ENCODE peak calls at places on chromosome 1, in five cellular contexts. T, G, V, F and M are unnamed samples. For H3K36me3, the result is how much of the 10 kb centered on the place peaks cover.

GRCh38 chr1:30250338-30251022 is 472.9 kb downstream of the MATN1 start:
- DNase-seq in T (no peak), G (no peak), V (no peak), F (no peak), M (no peak)

GRCh38 chr1:63643926-63644325 is 50.7 kb downstream of the PGM1 start:
- DNase-seq in T (no peak), G (no peak), V (peak), F (no peak), M (no peak)

GRCh38 chr1:224563666-224564065 is 52.5 kb upstream of the CNIH3 start:
- DNase-seq in T (no peak), G (no peak), V (no peak), F (no peak), M (no peak)

GRCh38 chr1:13782634-13782995 is 82.6 kb downstream of the PRDM2 start:
- DNase-seq in T (no peak), G (no peak), V (no peak), F (no peak), M (no peak)

GRCh38 chr1:65157546-65157941 is 9.5 kb downstream of the AK4 start:
- DNase-seq in T (no peak), G (no peak), V (no peak), F (no peak), M (no peak)

GRCh38 chr1:160879056-160879455 is 5.9 kb downstream of the ITLN1 start:
- DNase-seq in T (no peak), G (no peak), V (no peak), F (no peak), M (no peak)

GRCh38 chr1:65260851-65261473 is 48.4 kb upstream of the DNAJC6 start:
- DNase-seq in T (peak), G (no peak), V (no peak), F (no peak), M (no peak)

GRCh38 chr1:195594322-195594721 is 1013.9 kb downstream of the KCNT2 start:
- DNase-seq in T (no peak), G (no peak), V (no peak), F (no peak), M (no peak)

GRCh38 chr1:66380452-66381212 is 153.3 kb upstream of the SGIP1 start:
- DNase-seq in T (no peak), G (no peak), V (no peak), F (no peak), M (no peak)

GRCh38 chr1:198201956-198202784 is 45.4 kb downstream of the NEK7 start:
- DNase-seq in T (no peak), G (no peak), V (no peak), F (no peak), M (no peak)

GRCh38 chr1:10744654-10745238 is 51.7 kb downstream of the CASZ1 start:
- DNase-seq in T (no peak), G (no peak), V (no peak), F (no peak), M (no peak)

GRCh38 chr1:54009406-54009805 is 8.6 kb downstream of the LDLRAD1 start:
- DNase-seq in T (no peak), G (no peak), V (no peak), F (no peak), M (no peak)

GRCh38 chr1:155008015-155008941 is 5.7 kb downstream of the ZBTB7B start:
- DNase-seq in T (no peak), G (no peak), V (no peak), F (no peak), M (no peak)
- H3K4me3 ChIP-seq in T (no peak), G (peak), V (no peak), F (peak), M (peak)

GRCh38 chr1:236560213-236560771 is 36.5 kb downstream of the LGALS8 start:
- DNase-seq in T (no peak), G (no peak), V (no peak), F (no peak), M (no peak)
- H3K36me3 ChIP-seq in T (half or more), G (under half), V (under half), F (half or more), M (half or more)

GRCh38 chr1:48216276-48216675 is 6.2 kb upstream of the SLC5A9 start:
- DNase-seq in T (no peak), G (no peak), V (no peak), F (no peak), M (no peak)

GRCh38 chr1:48215222-48215621 is 7.3 kb upstream of the SLC5A9 start:
- DNase-seq in T (no peak), G (no peak), V (no peak), F (no peak), M (no peak)

GRCh38 chr1:48219803-48220202 is 2.7 kb upstream of the SLC5A9 start:
- DNase-seq in T (no peak), G (no peak), V (no peak), F (no peak), M (no peak)

GRCh38 chr1:48216941-48217340 is 5.6 kb upstream of the SLC5A9 start:
- DNase-seq in T (no peak), G (no peak), V (no peak), F (no peak), M (no peak)

DNA sequence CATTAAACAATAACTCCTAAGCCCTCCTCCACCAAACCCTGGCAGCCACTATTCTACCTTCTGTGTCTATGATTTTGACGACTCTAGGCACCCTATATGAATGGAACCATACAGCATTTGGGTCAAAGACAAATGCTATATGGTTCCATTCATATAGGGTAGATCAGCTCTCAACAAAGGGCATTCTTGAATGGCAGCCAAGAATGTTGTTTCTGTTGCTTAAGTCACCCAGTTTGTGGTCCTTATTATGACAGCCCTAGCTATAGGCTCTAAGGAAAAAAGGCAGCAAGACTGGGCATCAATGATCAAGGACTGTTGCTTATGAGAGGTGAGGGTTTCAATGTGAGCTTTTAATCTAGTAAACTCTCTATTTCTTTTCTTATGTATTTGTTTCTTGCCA is 4.7 kb upstream of the SLC5A9 start:
- DNase-seq in T (no peak), G (no peak), V (no peak), F (no peak), M (no peak)
- H3K27ac ChIP-seq in T (no peak), G (no peak), V (no peak), F (no peak), M (no peak)

GRCh38 chr1:61451214-61451968 is 273.6 kb downstream of the TM2D1 start:
- DNase-seq in T (no peak), G (no peak), V (no peak), F (no peak), M (no peak)

GRCh38 chr1:61452354-61452990 is 272.5 kb downstream of the TM2D1 start:
- DNase-seq in T (peak), G (no peak), V (no peak), F (no peak), M (no peak)

GRCh38 chr1:61450454-61451213 is 274.3 kb downstream of the TM2D1 start:
- DNase-seq in T (no peak), G (no peak), V (no peak), F (no peak), M (no peak)

GRCh38 chr1:61455400-61455799 is 269.5 kb downstream of the TM2D1 start:
- DNase-seq in T (no peak), G (no peak), V (no peak), F (no peak), M (no peak)

DNA sequence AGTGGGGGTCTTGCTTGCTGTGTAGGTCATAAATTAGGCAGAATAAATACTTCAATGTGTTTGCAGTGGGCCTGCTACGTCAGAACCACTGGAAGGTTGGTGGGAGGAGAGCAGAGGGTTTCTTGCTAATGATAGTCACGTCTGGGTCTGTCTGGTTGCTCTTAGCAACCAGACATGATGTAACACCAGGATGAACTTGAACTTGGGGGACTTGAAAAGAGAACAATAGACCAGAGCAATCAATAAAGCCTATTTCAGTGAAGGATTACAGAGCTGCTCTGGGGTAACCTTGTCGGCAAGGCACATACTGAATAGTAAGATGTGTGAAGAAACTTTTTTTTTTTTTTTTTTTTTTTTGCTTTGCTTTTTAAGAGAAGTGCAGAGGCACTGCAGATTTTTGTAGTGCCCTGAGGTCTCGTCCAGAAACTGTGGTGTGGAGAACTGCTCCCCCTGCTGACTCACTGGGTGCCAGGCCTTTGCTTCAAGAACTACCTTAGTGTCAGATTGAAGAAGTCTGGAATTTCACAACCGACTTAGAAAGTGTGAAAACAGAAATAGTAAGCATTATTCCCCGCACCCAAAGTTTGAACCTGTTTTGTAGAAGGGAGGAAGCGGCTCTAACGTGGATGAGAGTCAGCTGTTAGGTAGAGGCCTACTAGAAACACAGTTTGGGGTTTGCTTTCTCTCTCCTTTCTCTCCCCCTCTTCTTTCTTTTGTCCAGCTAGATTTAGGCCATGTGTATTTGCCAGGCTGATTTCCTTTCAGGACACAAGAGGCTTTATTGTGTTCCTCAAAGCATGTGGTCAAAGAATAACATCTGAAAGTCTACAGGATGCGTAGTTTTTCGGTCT is 271.6 kb downstream of the TM2D1 start:
- DNase-seq in T (peak), G (peak), V (peak), F (peak), M (peak)
- H3K4me3 ChIP-seq in T (no peak), G (no peak), V (no peak), F (peak), M (no peak)

GRCh38 chr1:37865348-37866119 is 6.1 kb upstream of the MTF1 start:
- DNase-seq in T (peak), G (no peak), V (no peak), F (no peak), M (no peak)
- H3K36me3 ChIP-seq in T (under half), G (under half), V (under half), F (half or more), M (under half)

DNA sequence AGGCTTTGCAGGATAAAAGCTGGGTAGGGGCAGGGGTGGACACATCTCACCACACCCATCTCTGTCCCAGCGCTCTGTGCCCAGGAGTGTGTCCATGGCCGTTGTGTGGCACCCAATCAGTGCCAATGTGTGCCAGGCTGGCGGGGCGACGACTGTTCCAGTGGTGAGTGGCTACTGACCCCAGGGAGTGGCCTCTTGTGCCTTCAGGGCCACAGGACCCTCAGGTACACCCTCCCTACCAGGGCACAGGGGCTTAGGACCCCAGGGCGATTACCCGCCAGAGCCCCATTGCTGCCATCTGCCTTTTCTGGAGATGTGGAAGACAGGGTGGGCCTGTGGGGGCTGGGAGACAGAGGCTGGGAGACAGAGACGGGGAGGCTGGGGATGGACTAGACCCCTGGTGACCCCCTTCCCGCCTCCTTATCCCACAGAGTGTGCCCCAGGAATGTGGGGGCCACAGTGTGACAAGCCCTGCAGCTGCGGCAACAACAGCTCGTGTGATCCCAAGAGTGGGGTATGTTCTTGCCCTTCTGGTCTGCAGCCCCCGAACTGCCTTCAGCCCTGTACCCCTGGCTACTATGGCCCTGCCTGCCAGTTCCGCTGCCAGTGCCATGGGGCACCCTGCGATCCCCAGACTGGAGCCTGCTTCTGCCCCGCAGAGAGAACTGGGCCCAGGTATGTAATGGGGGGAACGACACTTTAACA is 12.8 kb downstream of the PEAR1 start:
- DNase-seq in T (no peak), G (no peak), V (no peak), F (no peak), M (no peak)
- H3K27ac ChIP-seq in T (no peak), G (peak), V (no peak), F (no peak), M (no peak)

GRCh38 chr1:15385420-15385819 is 24.3 kb upstream of the EFHD2 start:
- DNase-seq in T (no peak), G (no peak), V (no peak), F (no peak), M (no peak)
- H3K4me3 ChIP-seq in T (no peak), G (no peak), V (no peak), F (no peak), M (no peak)